ENCODE peak calls at places on chromosomes 3 and 15, in six cellular contexts. F is HAP-1, O is PC-3, Y is iris pigment epithelial cell, B is GM04504, M is germinal center. W is an unnamed sample.

GRCh38 chr3:38152660-38153059 is 12.7 kb upstream of the OXSR1 start:
- DNase-seq in O (no peak), Y (no peak), M (no peak), F (no peak), B (no peak), W (no peak)

GRCh38 chr3:48440590-48440958 is 517 bp downstream of the TMA7 start:
- DNase-seq in B (no peak), M (no peak), Y (peak; percentile 36), O (no peak), F (no peak), W (peak; percentile 19)

GRCh38 chr3:48548731-48549705 is 7.6 kb downstream of the PFKFB4 start:
- DNase-seq in B (peak; percentile 55), O (peak; percentile 90), M (peak; percentile 80), Y (peak; percentile 69), F (peak; percentile 92), W (peak; percentile 79)

GRCh38 chr3:11648735-11649134 is 5.0 kb upstream of the VGLL4 start:
- DNase-seq in F (no peak), Y (no peak), B (no peak), M (no peak), O (no peak), W (no peak)

GRCh38 chr3:178517665-178518366 is 18.4 kb upstream of the KCNMB2 start:
- DNase-seq in Y (no peak), B (no peak), M (no peak), F (no peak), O (no peak), W (no peak)

GRCh38 chr3:50602675-50603191 is 8.8 kb downstream of the CISH start:
- DNase-seq in Y (no peak), O (peak; percentile 58), B (no peak), M (no peak), F (no peak), W (no peak)

GRCh38 chr15:93146196-93146595 is 57.2 kb upstream of the RGMA start:
- DNase-seq in Y (no peak), B (no peak), M (no peak), F (no peak), O (no peak), W (no peak)

GRCh38 chr3:57160731-57161086 is 4.4 kb downstream of the IL17RD start:
- DNase-seq in M (no peak), O (no peak), Y (no peak), F (peak; percentile 16), B (no peak), W (no peak)

GRCh38 chr3:41304603-41305002 is 105.3 kb downstream of the CTNNB1 start:
- DNase-seq in M (no peak), Y (peak; percentile 25), O (peak; percentile 43), B (peak; percentile 3), F (no peak), W (no peak)

GRCh38 chr15:70933411-70933810 is 40.8 kb downstream of the LRRC49 start:
- DNase-seq in B (no peak), O (no peak), M (no peak), Y (no peak), F (no peak), W (no peak)

GRCh38 chr15:66065325-66065724 is 188.2 kb downstream of the MEGF11 start:
- DNase-seq in B (no peak), M (no peak), Y (no peak), O (no peak), F (no peak), W (no peak)

GRCh38 chr15:84702961-84703482 is 12.9 kb downstream of the SEC11A start:
- DNase-seq in Y (peak; percentile 56), F (no peak), M (no peak), O (no peak), B (no peak), W (no peak)

GRCh38 chr3:160134454-160134853 is 90.8 kb upstream of the C3orf80 start:
- DNase-seq in B (no peak), F (no peak), Y (no peak), O (peak; percentile 62), M (no peak), W (no peak)

GRCh38 chr3:188323067-188323842 is 169.3 kb downstream of the LPP start:
- DNase-seq in M (no peak), B (no peak), O (no peak), Y (no peak), F (no peak), W (no peak)

GRCh38 chr3:159829056-159829995 is 159.3 kb upstream of the IL12A start:
- DNase-seq in F (peak; percentile 45), M (no peak), B (peak; percentile 74), Y (peak; percentile 59), O (peak; percentile 93), W (no peak)

GRCh38 chr3:25897019-25897418 is 107.1 kb downstream of the OXSM start:
- DNase-seq in Y (peak; percentile 6), F (peak; percentile 85), O (peak; percentile 69), B (no peak), M (peak; percentile 24), W (peak; percentile 58)

GRCh38 chr3:152269423-152270144 is 855 bp downstream of the MBNL1 start:
- DNase-seq in Y (peak; percentile 87), M (peak; percentile 18), O (peak; percentile 77), B (peak; percentile 92), F (peak; percentile 66), W (no peak)

GRCh38 chr15:66401130-66402021 is 14.7 kb downstream of the MAP2K1 start:
- DNase-seq in O (peak; percentile 65), B (no peak), M (no peak), Y (no peak), F (no peak), W (no peak)

GRCh38 chr15:42679285-42680141 is 57.4 kb downstream of the CDAN1 start:
- DNase-seq in F (no peak), Y (no peak), M (no peak), O (peak; percentile 43), B (no peak), W (no peak)

GRCh38 chr3:36707623-36708409 is 56.5 kb downstream of the DCLK3 start:
- DNase-seq in O (peak; percentile 54), Y (peak; percentile 51), B (peak; percentile 52), F (no peak), M (no peak), W (no peak)

GRCh38 chr3:159620873-159621272 is 367.8 kb upstream of the IL12A start:
- DNase-seq in F (no peak), O (peak; percentile 93), Y (peak; percentile 90), B (peak; percentile 42), M (no peak), W (no peak)

GRCh38 chr3:196519738-196520122 is 4.6 kb upstream of the SMCO1 start:
- DNase-seq in B (no peak), Y (no peak), F (no peak), O (no peak), M (no peak), W (no peak)

GRCh38 chr15:74420193-74420905 is 13.4 kb downstream of the SEMA7A start:
- DNase-seq in B (no peak), M (no peak), F (no peak), Y (no peak), O (peak; percentile 67), W (no peak)

GRCh38 chr15:57025264-57025939 is 107.0 kb downstream of the TCF12 start:
- DNase-seq in M (no peak), O (peak; percentile 33), B (peak; percentile 28), F (peak; percentile 73), Y (peak; percentile 79), W (no peak)

GRCh38 chr3:109973733-109974132 is 636.4 kb upstream of the DPPA4 start:
- DNase-seq in B (no peak), Y (peak; percentile 26), M (no peak), O (no peak), F (no peak), W (no peak)

GRCh38 chr15:63449711-63450110 is 54.7 kb upstream of the USP3 start:
- DNase-seq in M (no peak), O (peak; percentile 46), Y (no peak), B (no peak), F (peak; percentile 51), W (no peak)

GRCh38 chr3:133230191-133230590 is 169.7 kb upstream of the BFSP2 start:
- DNase-seq in M (no peak), F (peak; percentile 26), Y (no peak), B (no peak), O (no peak), W (no peak)

GRCh38 chr3:171622126-171622525 is 161.9 kb upstream of the TNIK start:
- DNase-seq in B (no peak), M (no peak), F (no peak), Y (no peak), O (no peak), W (no peak)

GRCh38 chr3:138328341-138328740 is 1.3 kb downstream of the NME9 start:
- DNase-seq in F (no peak), M (no peak), Y (peak; percentile 44), B (no peak), O (no peak), W (no peak)

GRCh38 chr3:16084887-16085286 is 89.6 kb upstream of the GALNT15 start:
- DNase-seq in M (no peak), Y (peak; percentile 86), F (no peak), O (peak; percentile 67), B (no peak), W (no peak)